ENCODE peak calls at places on chromosome 16, in five cellular contexts. F is NCI-H510A treated with DMSO at 0.1 percent for 48 hours; B is stimulated activated CD8-positive, alpha-beta memory T cell treated with anti-CD3 and anti-CD28 coated beads, Interleukin-4, amount 100 ng/mL, for 4 hours; W is brain microvascular endothelial cell; R is DMS153. Q is an unnamed sample.

GRCh38 chr16:16071631-16072244 is 122.3 kb downstream of the ABCC1 start:
- DNase-seq in F (no peak), B (no peak), W (peak; percentile 60), R (no peak), Q (no peak)

GRCh38 chr16:3065069-3065741 is at the start of gene IL32:
- DNase-seq in F (no peak), B (no peak), W (peak; percentile 85), R (no peak), Q (no peak)

GRCh38 chr16:70769761-70770160 is 31.2 kb downstream of the VAC14 start:
- DNase-seq in F (no peak), B (no peak), W (no peak), R (no peak), Q (no peak)

GRCh38 chr16:88904676-88905365 is 38.4 kb upstream of the PABPN1L start:
- DNase-seq in F (no peak), B (no peak), W (no peak), R (no peak), Q (no peak)

GRCh38 chr16:20889625-20890275 is 10.4 kb downstream of the DCUN1D3 start:
- DNase-seq in F (no peak), B (no peak), W (no peak), R (no peak), Q (no peak)

GRCh38 chr16:57858635-57859034 is 56.3 kb upstream of the KIFC3 start:
- DNase-seq in F (no peak), B (no peak), W (no peak), R (no peak), Q (no peak)

GRCh38 chr16:49453001-49453400 is 79.4 kb downstream of the C16orf78 start:
- DNase-seq in F (no peak), B (no peak), W (no peak), R (no peak), Q (no peak)

GRCh38 chr16:57711331-57711730 is 16.7 kb downstream of the DRC7 start:
- DNase-seq in F (no peak), B (no peak), W (no peak), R (no peak), Q (no peak)

GRCh38 chr16:52825882-52826281 is 226.8 kb downstream of the CHD9NB start:
- DNase-seq in F (peak; percentile 81), B (no peak), W (no peak), R (no peak), Q (no peak)

GRCh38 chr16:50575743-50576142 is 27.5 kb downstream of the NKD1 start:
- DNase-seq in F (no peak), B (no peak), W (no peak), R (no peak), Q (no peak)

GRCh38 chr16:14041164-14041563 is 30.0 kb upstream of the MRTFB start:
- DNase-seq in F (no peak), B (no peak), W (no peak), R (no peak), Q (no peak)

GRCh38 chr16:70770968-70771552 is 29.9 kb downstream of the VAC14 start:
- DNase-seq in F (peak; percentile 9), B (peak; percentile 25), W (peak; percentile 58), R (peak; percentile 25), Q (peak; percentile 41)

GRCh38 chr16:50093607-50094570 is 28.1 kb downstream of the HEATR3 start:
- DNase-seq in F (no peak), B (no peak), W (peak; percentile 83), R (no peak), Q (no peak)

GRCh38 chr16:20074089-20074956 is 633 bp upstream of the GPR139 start:
- DNase-seq in F (peak; percentile 45), B (no peak), W (no peak), R (no peak), Q (no peak)

GRCh38 chr16:30335598-30336474 is 19.3 kb downstream of the CD2BP2 start:
- DNase-seq in F (peak; percentile 55), B (no peak), W (no peak), R (no peak), Q (no peak)

GRCh38 chr16:4805231-4805630 is 2.8 kb upstream of the ROGDI start:
- DNase-seq in F (no peak), B (no peak), W (no peak), R (no peak), Q (no peak)

GRCh38 chr16:74487634-74488495 is 66.6 kb upstream of the CLEC18B start:
- DNase-seq in F (no peak), B (no peak), W (no peak), R (no peak), Q (no peak)

GRCh38 chr16:1184156-1184868 is 31.4 kb downstream of the CACNA1H start:
- DNase-seq in F (no peak), B (no peak), W (no peak), R (no peak), Q (no peak)

GRCh38 chr16:68921654-68922053 is 78.3 kb downstream of the TANGO6 start:
- DNase-seq in F (no peak), B (no peak), W (no peak), R (no peak), Q (no peak)